ENCODE peak calls at places on chromosomes 11 and 22, in ten cellular contexts. N is HTR-8/SVneo; K is stimulated activated CD8-positive, alpha-beta memory T cell treated with anti-CD3 and anti-CD28 coated beads, Interleukin-4, amount 100 ng/mL, for 24 hours; H is upper lobe of left lung; E is posterior cingulate gyrus; C is A172; U is RWPE1; P is epithelial cell of prostate; X is astrocyte of the spinal cord; V is germinal center. Y is an unnamed sample.

GRCh38 chr11:126202646-126203359 is 8.6 kb downstream of the RPUSD4 start:
- DNase-seq in X (no peak), V (no peak), E (no peak), H (no peak), K (no peak), N (no peak), U (no peak), C (no peak), P (no peak), Y (no peak)

GRCh38 chr22:17563936-17564391 is 666 bp downstream of the SLC25A18 start:
- DNase-seq in V (no peak), U (no peak), P (no peak), K (no peak), X (peak; percentile 30), N (no peak), C (no peak), H (no peak), E (peak; percentile 77), Y (no peak)

GRCh38 chr22:21938071-21938822 is 14.4 kb downstream of the PPM1F start:
- DNase-seq in C (peak; percentile 75), U (peak; percentile 73), X (peak; percentile 91), K (peak; percentile 86), H (peak; percentile 97), E (peak; percentile 99), V (peak; percentile 88), N (peak; percentile 83), P (no peak), Y (peak; percentile 96)

GRCh38 chr22:38033522-38034277 is 23.5 kb upstream of the PICK1 start:
- DNase-seq in U (no peak), C (no peak), K (no peak), X (no peak), P (no peak), E (peak; percentile 98), N (no peak), H (peak; percentile 74), V (no peak), Y (no peak)

GRCh38 chr22:29690481-29690880 is 29.3 kb upstream of the CABP7 start:
- DNase-seq in U (no peak), P (no peak), V (no peak), H (no peak), N (no peak), E (no peak), C (no peak), K (no peak), X (no peak), Y (no peak)

GRCh38 chr11:253160-253885 is 16.5 kb downstream of the PSMD13 start:
- DNase-seq in H (no peak), X (no peak), P (no peak), N (no peak), K (no peak), E (no peak), U (no peak), C (no peak), V (no peak), Y (no peak)

GRCh38 chr11:59173964-59174663 is 2.2 kb downstream of the DTX4 start:
- DNase-seq in H (no peak), P (peak; percentile 69), X (no peak), C (peak; percentile 20), K (no peak), V (no peak), N (no peak), U (peak; percentile 82), E (no peak), Y (peak; percentile 54)

GRCh38 chr11:102168483-102168882 is 58.2 kb downstream of the YAP1 start:
- DNase-seq in N (no peak), V (no peak), E (no peak), K (no peak), U (peak; percentile 28), X (no peak), H (no peak), P (no peak), C (no peak), Y (no peak)

GRCh38 chr11:9428706-9429105 is 32.1 kb upstream of the ZNF143 start:
- DNase-seq in N (no peak), K (no peak), C (no peak), X (no peak), V (no peak), U (no peak), E (no peak), H (no peak), P (no peak), Y (no peak)